ENCODE peak calls at places on chromosomes 7 and 10, in four cellular contexts. A is HepG2, D is GM12878, H is A549. W is an unnamed sample.

GRCh38 chr10:6211341-6212265 is 8.9 kb downstream of the PFKFB3 start:
- DNase-seq in A (no peak), D (no peak), H (no peak), W (no peak)

GRCh38 chr7:81527651-81528050 is 242.2 kb downstream of the HGF start:
- DNase-seq in A (peak), D (no peak), H (no peak), W (no peak)

GRCh38 chr10:130329792-130330191 is 193.6 kb downstream of the GLRX3 start:
- DNase-seq in A (no peak), D (no peak), H (no peak), W (no peak)

GRCh38 chr7:67267914-67268313 is 271.3 kb downstream of the TYW1 start:
- DNase-seq in A (no peak), D (no peak), H (no peak), W (no peak)

GRCh38 chr7:42931447-42931833 is 534 bp downstream of the PSMA2 start:
- DNase-seq in A (no peak), D (no peak), H (no peak), W (no peak)

GRCh38 chr7:127844707-127845331 is 186.4 kb downstream of the LRRC4 start:
- DNase-seq in A (no peak), D (no peak), H (no peak), W (peak)

GRCh38 chr7:93048136-93048930 is 69.4 kb downstream of the SAMD9 start:
- DNase-seq in A (no peak), D (no peak), H (no peak), W (no peak)

GRCh38 chr7:128263420-128263819 is 22.3 kb downstream of the LEP start:
- DNase-seq in A (no peak), D (no peak), H (no peak), W (peak)

GRCh38 chr7:131071786-131072504 is 255.7 kb upstream of the MKLN1 start:
- DNase-seq in A (no peak), D (no peak), H (no peak), W (peak)

GRCh38 chr10:37703833-37704382 is 153.5 kb downstream of the ZNF248 start:
- DNase-seq in A (no peak), D (no peak), H (no peak), W (no peak)

GRCh38 chr10:131730771-131731497 is 169.9 kb upstream of the PPP2R2D start:
- DNase-seq in A (no peak), D (no peak), H (no peak), W (no peak)

GRCh38 chr10:104318096-104318725 is 20.1 kb downstream of the ITPRIP start:
- DNase-seq in A (no peak), D (no peak), H (no peak), W (no peak)

GRCh38 chr7:141558544-141559183 is 7.5 kb downstream of the AGK start:
- DNase-seq in A (no peak), D (peak), H (no peak), W (no peak)

GRCh38 chr7:153942036-153942435 is 110.2 kb upstream of the DPP6 start:
- DNase-seq in A (no peak), D (no peak), H (no peak), W (no peak)

GRCh38 chr10:35372329-35372728 is 36.0 kb downstream of the CCNY start:
- DNase-seq in A (no peak), D (no peak), H (no peak), W (no peak)

GRCh38 chr7:92747041-92747835 is 89.1 kb downstream of the CDK6 start:
- DNase-seq in A (no peak), D (no peak), H (no peak), W (no peak)

GRCh38 chr7:83697814-83698530 is 49.0 kb upstream of the SEMA3E start:
- DNase-seq in A (no peak), D (no peak), H (no peak), W (no peak)

GRCh38 chr10:1150638-1150955 is 94.4 kb downstream of the WDR37 start:
- DNase-seq in A (no peak), D (no peak), H (no peak), W (no peak)

GRCh38 chr7:19009936-19010280 is 107.5 kb downstream of the TWIST1 start:
- DNase-seq in A (no peak), D (no peak), H (no peak), W (no peak)

GRCh38 chr7:19015066-19015465 is 102.4 kb downstream of the TWIST1 start:
- DNase-seq in A (no peak), D (no peak), H (no peak), W (no peak)

GRCh38 chr7:19011212-19011611 is 106.2 kb downstream of the TWIST1 start:
- DNase-seq in A (no peak), D (no peak), H (no peak), W (no peak)

DNA sequence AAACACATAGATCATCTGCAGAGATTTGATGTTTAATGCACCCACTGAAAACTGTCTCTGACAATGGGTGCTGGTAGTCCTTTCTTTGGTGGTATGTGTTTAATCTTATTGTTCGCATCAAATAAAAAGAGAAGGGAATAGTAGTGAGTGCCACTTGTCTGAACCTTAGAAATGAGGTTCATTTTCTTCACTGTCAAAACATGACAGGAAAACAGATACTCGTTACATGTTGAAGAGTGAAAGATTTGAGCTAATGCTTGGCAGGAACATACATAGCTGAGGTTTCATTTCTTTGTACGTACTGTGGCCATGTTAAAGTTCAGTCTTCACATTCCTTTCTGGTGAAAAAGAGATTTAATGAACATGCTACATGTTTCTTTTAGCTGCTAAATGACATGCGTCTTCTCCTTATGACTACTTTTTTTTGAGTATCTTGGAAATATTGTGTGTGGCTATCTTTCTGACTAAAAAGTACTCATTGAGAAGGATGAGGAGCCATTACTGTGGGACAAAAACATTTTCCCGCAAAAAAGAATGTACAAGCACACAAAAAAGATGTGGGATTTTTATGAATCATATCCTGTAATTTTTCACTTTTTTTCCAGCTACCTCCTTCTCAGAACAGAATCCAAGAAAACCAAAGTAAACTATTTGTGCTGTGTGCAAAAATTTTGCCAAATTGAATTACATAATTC is 108.0 kb downstream of the TWIST1 start:
- DNase-seq in A (no peak), D (no peak), H (no peak), W (no peak)
- TF ChIP-seq POLR2AphosphoS2 in A (no peak), D (no peak), H (no peak), W (no peak)

GRCh38 chr10:100345570-100346330 is 1.3 kb upstream of the SCD start:
- DNase-seq in A (peak), D (no peak), H (no peak), W (no peak)
- TF ChIP-seq POLR2AphosphoS2 in A (no peak), D (no peak), H (no peak), W (no peak)

GRCh38 chr10:11827414-11827813 is 4.3 kb downstream of the PROSER2 start:
- DNase-seq in A (no peak), D (no peak), H (no peak), W (no peak)
- TF ChIP-seq POLR2AphosphoS2 in A (no peak), D (no peak), H (no peak), W (no peak)

GRCh38 chr10:15180736-15181135 is 12.2 kb upstream of the NMT2 start:
- DNase-seq in A (peak), D (no peak), H (no peak), W (no peak)
- TF ChIP-seq POLR2AphosphoS2 in A (no peak), D (no peak), H (no peak), W (no peak)

GRCh38 chr7:151399305-151399601 is 10.6 kb downstream of the WDR86 start:
- DNase-seq in A (no peak), D (no peak), H (no peak), W (no peak)
- TF ChIP-seq POLR2AphosphoS2 in A (no peak), D (no peak), H (no peak), W (no peak)

GRCh38 chr10:4652111-4653010 is 173.6 kb upstream of the AKR1E2 start:
- DNase-seq in A (no peak), D (no peak), H (no peak), W (no peak)
- TF ChIP-seq POLR2AphosphoS2 in A (no peak), D (no peak), H (no peak), W (no peak)

DNA sequence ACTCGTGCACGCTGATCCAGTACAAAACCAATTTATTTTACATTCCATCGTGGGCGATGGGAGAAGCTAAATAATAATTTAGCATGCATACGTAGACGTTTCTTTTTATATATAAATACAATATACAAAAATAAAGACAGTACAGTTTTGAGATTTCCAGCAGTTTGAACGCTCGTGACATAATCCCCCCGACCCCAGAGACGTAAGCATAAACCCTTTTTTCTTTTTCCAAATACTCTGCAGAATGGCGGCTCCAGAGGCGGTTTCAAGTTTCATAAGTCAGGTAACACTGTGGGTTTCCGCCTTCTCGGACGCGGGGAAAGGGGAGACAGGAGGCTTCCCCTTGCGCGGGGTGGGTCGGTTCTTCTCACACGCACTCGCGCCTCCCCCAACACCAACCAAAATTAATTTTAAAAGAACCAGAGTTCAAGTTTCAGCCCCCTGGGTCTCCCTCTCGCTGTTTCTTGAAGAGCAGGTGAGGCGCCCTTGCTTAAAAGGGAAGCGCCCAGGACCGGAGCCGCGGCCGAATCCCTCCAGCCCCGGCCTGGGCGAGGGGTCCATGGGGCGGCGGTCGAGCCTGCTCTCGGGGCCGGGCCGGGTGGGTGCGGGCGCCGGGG is 5.5 kb downstream of the MNX1 start:
- DNase-seq in A (no peak), D (no peak), H (no peak), W (no peak)
- TF ChIP-seq POLR2AphosphoS2 in A (no peak), D (no peak), H (no peak), W (no peak)

W was measured in K562.